ENCODE peak calls at places on chromosomes 2 and 18, in seven cellular contexts. One of them, this sample, is unnamed.

GRCh38 chr2:233387667-233388528 is 33.6 kb downstream of the DGKD start:
- DNase-seq in pancreas: peak
- DNase-seq in activated effector memory CD4-positive, alpha-beta T cell treated with Interleukin-2 at 50 U/mL for 16 hours: no peak
- DNase-seq in fibroblast of mammary gland: peak
- DNase-seq in stimulated activated CD4-positive, alpha-beta T cell treated with anti-CD3 and anti-CD28 coated beads, Interleukin-12 subunit alpha, Interleukin-12 subunit beta, amount 100 ng/mL, for 24 hours: no peak
- DNase-seq in GM20000: no peak
- DNase-seq in tibial artery: peak
- DNase-seq in this sample: peak

GRCh38 chr2:158509928-158510797 is 53.4 kb downstream of the PKP4 start:
- DNase-seq in pancreas: no peak
- DNase-seq in activated effector memory CD4-positive, alpha-beta T cell treated with Interleukin-2 at 50 U/mL for 16 hours: no peak
- DNase-seq in fibroblast of mammary gland: peak
- DNase-seq in stimulated activated CD4-positive, alpha-beta T cell treated with anti-CD3 and anti-CD28 coated beads, Interleukin-12 subunit alpha, Interleukin-12 subunit beta, amount 100 ng/mL, for 24 hours: no peak
- DNase-seq in GM20000: no peak
- DNase-seq in tibial artery: no peak
- DNase-seq in this sample: peak

GRCh38 chr2:86785456-86785855 is 5.3 kb downstream of the CD8A start:
- DNase-seq in pancreas: no peak
- DNase-seq in activated effector memory CD4-positive, alpha-beta T cell treated with Interleukin-2 at 50 U/mL for 16 hours: no peak
- DNase-seq in fibroblast of mammary gland: no peak
- DNase-seq in stimulated activated CD4-positive, alpha-beta T cell treated with anti-CD3 and anti-CD28 coated beads, Interleukin-12 subunit alpha, Interleukin-12 subunit beta, amount 100 ng/mL, for 24 hours: no peak
- DNase-seq in GM20000: no peak
- DNase-seq in tibial artery: no peak
- DNase-seq in this sample: no peak

GRCh38 chr2:159078443-159078842 is 110.0 kb downstream of the TANC1 start:
- DNase-seq in pancreas: no peak
- DNase-seq in activated effector memory CD4-positive, alpha-beta T cell treated with Interleukin-2 at 50 U/mL for 16 hours: no peak
- DNase-seq in fibroblast of mammary gland: no peak
- DNase-seq in stimulated activated CD4-positive, alpha-beta T cell treated with anti-CD3 and anti-CD28 coated beads, Interleukin-12 subunit alpha, Interleukin-12 subunit beta, amount 100 ng/mL, for 24 hours: no peak
- DNase-seq in GM20000: no peak
- DNase-seq in tibial artery: no peak
- DNase-seq in this sample: no peak

GRCh38 chr2:54836477-54836876 is 113.0 kb downstream of the EML6 start:
- DNase-seq in pancreas: no peak
- DNase-seq in activated effector memory CD4-positive, alpha-beta T cell treated with Interleukin-2 at 50 U/mL for 16 hours: no peak
- DNase-seq in fibroblast of mammary gland: no peak
- DNase-seq in stimulated activated CD4-positive, alpha-beta T cell treated with anti-CD3 and anti-CD28 coated beads, Interleukin-12 subunit alpha, Interleukin-12 subunit beta, amount 100 ng/mL, for 24 hours: no peak
- DNase-seq in GM20000: no peak
- DNase-seq in tibial artery: no peak
- DNase-seq in this sample: no peak

GRCh38 chr18:21134895-21135294 is 23.3 kb upstream of the ROCK1 start:
- DNase-seq in pancreas: no peak
- DNase-seq in activated effector memory CD4-positive, alpha-beta T cell treated with Interleukin-2 at 50 U/mL for 16 hours: no peak
- DNase-seq in fibroblast of mammary gland: peak
- DNase-seq in stimulated activated CD4-positive, alpha-beta T cell treated with anti-CD3 and anti-CD28 coated beads, Interleukin-12 subunit alpha, Interleukin-12 subunit beta, amount 100 ng/mL, for 24 hours: no peak
- DNase-seq in GM20000: peak
- DNase-seq in tibial artery: no peak
- DNase-seq in this sample: peak

GRCh38 chr2:20728114-20728758 is 61.3 kb downstream of the GDF7 start:
- DNase-seq in pancreas: no peak
- DNase-seq in activated effector memory CD4-positive, alpha-beta T cell treated with Interleukin-2 at 50 U/mL for 16 hours: no peak
- DNase-seq in fibroblast of mammary gland: no peak
- DNase-seq in stimulated activated CD4-positive, alpha-beta T cell treated with anti-CD3 and anti-CD28 coated beads, Interleukin-12 subunit alpha, Interleukin-12 subunit beta, amount 100 ng/mL, for 24 hours: no peak
- DNase-seq in GM20000: no peak
- DNase-seq in tibial artery: no peak
- DNase-seq in this sample: peak

GRCh38 chr18:13410471-13410870 is 191.9 kb downstream of the LDLRAD4 start:
- DNase-seq in pancreas: no peak
- DNase-seq in activated effector memory CD4-positive, alpha-beta T cell treated with Interleukin-2 at 50 U/mL for 16 hours: no peak
- DNase-seq in fibroblast of mammary gland: no peak
- DNase-seq in stimulated activated CD4-positive, alpha-beta T cell treated with anti-CD3 and anti-CD28 coated beads, Interleukin-12 subunit alpha, Interleukin-12 subunit beta, amount 100 ng/mL, for 24 hours: no peak
- DNase-seq in GM20000: no peak
- DNase-seq in tibial artery: no peak
- DNase-seq in this sample: no peak

GRCh38 chr2:31078579-31079105 is 59.6 kb downstream of the GALNT14 start:
- DNase-seq in pancreas: no peak
- DNase-seq in activated effector memory CD4-positive, alpha-beta T cell treated with Interleukin-2 at 50 U/mL for 16 hours: no peak
- DNase-seq in fibroblast of mammary gland: no peak
- DNase-seq in stimulated activated CD4-positive, alpha-beta T cell treated with anti-CD3 and anti-CD28 coated beads, Interleukin-12 subunit alpha, Interleukin-12 subunit beta, amount 100 ng/mL, for 24 hours: no peak
- DNase-seq in GM20000: no peak
- DNase-seq in tibial artery: no peak
- DNase-seq in this sample: no peak

GRCh38 chr2:137302957-137303356 is 537.6 kb downstream of the THSD7B start:
- DNase-seq in pancreas: no peak
- DNase-seq in activated effector memory CD4-positive, alpha-beta T cell treated with Interleukin-2 at 50 U/mL for 16 hours: no peak
- DNase-seq in fibroblast of mammary gland: no peak
- DNase-seq in stimulated activated CD4-positive, alpha-beta T cell treated with anti-CD3 and anti-CD28 coated beads, Interleukin-12 subunit alpha, Interleukin-12 subunit beta, amount 100 ng/mL, for 24 hours: no peak
- DNase-seq in GM20000: no peak
- DNase-seq in tibial artery: no peak
- DNase-seq in this sample: no peak

GRCh38 chr2:120109186-120110061 is 96.5 kb downstream of the EPB41L5 start:
- DNase-seq in pancreas: no peak
- DNase-seq in activated effector memory CD4-positive, alpha-beta T cell treated with Interleukin-2 at 50 U/mL for 16 hours: no peak
- DNase-seq in fibroblast of mammary gland: peak
- DNase-seq in stimulated activated CD4-positive, alpha-beta T cell treated with anti-CD3 and anti-CD28 coated beads, Interleukin-12 subunit alpha, Interleukin-12 subunit beta, amount 100 ng/mL, for 24 hours: no peak
- DNase-seq in GM20000: peak
- DNase-seq in tibial artery: no peak
- DNase-seq in this sample: peak

GRCh38 chr2:233369897-233370758 is 15.8 kb downstream of the DGKD start:
- DNase-seq in pancreas: no peak
- DNase-seq in activated effector memory CD4-positive, alpha-beta T cell treated with Interleukin-2 at 50 U/mL for 16 hours: no peak
- DNase-seq in fibroblast of mammary gland: no peak
- DNase-seq in stimulated activated CD4-positive, alpha-beta T cell treated with anti-CD3 and anti-CD28 coated beads, Interleukin-12 subunit alpha, Interleukin-12 subunit beta, amount 100 ng/mL, for 24 hours: no peak
- DNase-seq in GM20000: no peak
- DNase-seq in tibial artery: no peak
- DNase-seq in this sample: no peak

GRCh38 chr2:102141915-102142828 is at the start of gene IL1R1:
- DNase-seq in pancreas: peak
- DNase-seq in activated effector memory CD4-positive, alpha-beta T cell treated with Interleukin-2 at 50 U/mL for 16 hours: no peak
- DNase-seq in fibroblast of mammary gland: peak
- DNase-seq in stimulated activated CD4-positive, alpha-beta T cell treated with anti-CD3 and anti-CD28 coated beads, Interleukin-12 subunit alpha, Interleukin-12 subunit beta, amount 100 ng/mL, for 24 hours: no peak
- DNase-seq in GM20000: peak
- DNase-seq in tibial artery: peak
- DNase-seq in this sample: peak

GRCh38 chr2:68916226-68916625 is 36.5 kb downstream of the GKN2 start:
- DNase-seq in pancreas: no peak
- DNase-seq in activated effector memory CD4-positive, alpha-beta T cell treated with Interleukin-2 at 50 U/mL for 16 hours: no peak
- DNase-seq in fibroblast of mammary gland: no peak
- DNase-seq in stimulated activated CD4-positive, alpha-beta T cell treated with anti-CD3 and anti-CD28 coated beads, Interleukin-12 subunit alpha, Interleukin-12 subunit beta, amount 100 ng/mL, for 24 hours: no peak
- DNase-seq in GM20000: no peak
- DNase-seq in tibial artery: no peak
- DNase-seq in this sample: no peak

GRCh38 chr2:74373189-74373588 is 6.9 kb downstream of the DCTN1 start:
- DNase-seq in pancreas: no peak
- DNase-seq in activated effector memory CD4-positive, alpha-beta T cell treated with Interleukin-2 at 50 U/mL for 16 hours: no peak
- DNase-seq in fibroblast of mammary gland: peak
- DNase-seq in stimulated activated CD4-positive, alpha-beta T cell treated with anti-CD3 and anti-CD28 coated beads, Interleukin-12 subunit alpha, Interleukin-12 subunit beta, amount 100 ng/mL, for 24 hours: no peak
- DNase-seq in GM20000: no peak
- DNase-seq in tibial artery: no peak
- DNase-seq in this sample: no peak

GRCh38 chr2:217293046-217293445 is 433.2 kb upstream of the TNP1 start:
- DNase-seq in pancreas: no peak
- DNase-seq in activated effector memory CD4-positive, alpha-beta T cell treated with Interleukin-2 at 50 U/mL for 16 hours: no peak
- DNase-seq in fibroblast of mammary gland: no peak
- DNase-seq in stimulated activated CD4-positive, alpha-beta T cell treated with anti-CD3 and anti-CD28 coated beads, Interleukin-12 subunit alpha, Interleukin-12 subunit beta, amount 100 ng/mL, for 24 hours: no peak
- DNase-seq in GM20000: no peak
- DNase-seq in tibial artery: no peak
- DNase-seq in this sample: no peak

GRCh38 chr2:42901076-42901645 is 108.8 kb upstream of the HAAO start:
- DNase-seq in pancreas: no peak
- DNase-seq in activated effector memory CD4-positive, alpha-beta T cell treated with Interleukin-2 at 50 U/mL for 16 hours: no peak
- DNase-seq in fibroblast of mammary gland: peak
- DNase-seq in stimulated activated CD4-positive, alpha-beta T cell treated with anti-CD3 and anti-CD28 coated beads, Interleukin-12 subunit alpha, Interleukin-12 subunit beta, amount 100 ng/mL, for 24 hours: no peak
- DNase-seq in GM20000: no peak
- DNase-seq in tibial artery: no peak
- DNase-seq in this sample: peak

GRCh38 chr18:10530852-10531251 is 5.0 kb downstream of the NAPG start:
- DNase-seq in pancreas: no peak
- DNase-seq in activated effector memory CD4-positive, alpha-beta T cell treated with Interleukin-2 at 50 U/mL for 16 hours: no peak
- DNase-seq in fibroblast of mammary gland: peak
- DNase-seq in stimulated activated CD4-positive, alpha-beta T cell treated with anti-CD3 and anti-CD28 coated beads, Interleukin-12 subunit alpha, Interleukin-12 subunit beta, amount 100 ng/mL, for 24 hours: no peak
- DNase-seq in GM20000: no peak
- DNase-seq in tibial artery: no peak
- DNase-seq in this sample: no peak

GRCh38 chr2:126882736-126883660 is 15.7 kb upstream of the TEX51 start:
- DNase-seq in pancreas: no peak
- DNase-seq in activated effector memory CD4-positive, alpha-beta T cell treated with Interleukin-2 at 50 U/mL for 16 hours: no peak
- DNase-seq in fibroblast of mammary gland: no peak
- DNase-seq in stimulated activated CD4-positive, alpha-beta T cell treated with anti-CD3 and anti-CD28 coated beads, Interleukin-12 subunit alpha, Interleukin-12 subunit beta, amount 100 ng/mL, for 24 hours: no peak
- DNase-seq in GM20000: no peak
- DNase-seq in tibial artery: peak
- DNase-seq in this sample: no peak

GRCh38 chr18:31309115-31309514 is 8.8 kb upstream of the DSG1 start:
- DNase-seq in pancreas: no peak
- DNase-seq in activated effector memory CD4-positive, alpha-beta T cell treated with Interleukin-2 at 50 U/mL for 16 hours: no peak
- DNase-seq in fibroblast of mammary gland: no peak
- DNase-seq in stimulated activated CD4-positive, alpha-beta T cell treated with anti-CD3 and anti-CD28 coated beads, Interleukin-12 subunit alpha, Interleukin-12 subunit beta, amount 100 ng/mL, for 24 hours: no peak
- DNase-seq in GM20000: no peak
- DNase-seq in tibial artery: no peak
- DNase-seq in this sample: no peak

GRCh38 chr2:101699191-101699938 is 1.9 kb downstream of the MAP4K4 start:
- DNase-seq in pancreas: no peak
- DNase-seq in activated effector memory CD4-positive, alpha-beta T cell treated with Interleukin-2 at 50 U/mL for 16 hours: no peak
- DNase-seq in fibroblast of mammary gland: peak
- DNase-seq in stimulated activated CD4-positive, alpha-beta T cell treated with anti-CD3 and anti-CD28 coated beads, Interleukin-12 subunit alpha, Interleukin-12 subunit beta, amount 100 ng/mL, for 24 hours: no peak
- DNase-seq in GM20000: no peak
- DNase-seq in tibial artery: no peak
- DNase-seq in this sample: peak

GRCh38 chr2:158718851-158719250 is 76.3 kb upstream of the DAPL1 start:
- DNase-seq in pancreas: no peak
- DNase-seq in activated effector memory CD4-positive, alpha-beta T cell treated with Interleukin-2 at 50 U/mL for 16 hours: no peak
- DNase-seq in fibroblast of mammary gland: no peak
- DNase-seq in stimulated activated CD4-positive, alpha-beta T cell treated with anti-CD3 and anti-CD28 coated beads, Interleukin-12 subunit alpha, Interleukin-12 subunit beta, amount 100 ng/mL, for 24 hours: no peak
- DNase-seq in GM20000: no peak
- DNase-seq in tibial artery: no peak
- DNase-seq in this sample: peak

GRCh38 chr2:64637000-64637628 is 16.6 kb downstream of the SERTAD2 start:
- DNase-seq in pancreas: no peak
- DNase-seq in activated effector memory CD4-positive, alpha-beta T cell treated with Interleukin-2 at 50 U/mL for 16 hours: no peak
- DNase-seq in fibroblast of mammary gland: no peak
- DNase-seq in stimulated activated CD4-positive, alpha-beta T cell treated with anti-CD3 and anti-CD28 coated beads, Interleukin-12 subunit alpha, Interleukin-12 subunit beta, amount 100 ng/mL, for 24 hours: no peak
- DNase-seq in GM20000: peak
- DNase-seq in tibial artery: no peak
- DNase-seq in this sample: no peak

GRCh38 chr2:56763683-56764082 is 579.9 kb downstream of the CCDC85A start:
- DNase-seq in pancreas: no peak
- DNase-seq in activated effector memory CD4-positive, alpha-beta T cell treated with Interleukin-2 at 50 U/mL for 16 hours: no peak
- DNase-seq in fibroblast of mammary gland: no peak
- DNase-seq in stimulated activated CD4-positive, alpha-beta T cell treated with anti-CD3 and anti-CD28 coated beads, Interleukin-12 subunit alpha, Interleukin-12 subunit beta, amount 100 ng/mL, for 24 hours: no peak
- DNase-seq in GM20000: no peak
- DNase-seq in tibial artery: no peak
- DNase-seq in this sample: no peak

GRCh38 chr2:237182422-237183123 is 96.9 kb downstream of the COPS8 start:
- DNase-seq in pancreas: no peak
- DNase-seq in activated effector memory CD4-positive, alpha-beta T cell treated with Interleukin-2 at 50 U/mL for 16 hours: no peak
- DNase-seq in fibroblast of mammary gland: peak
- DNase-seq in stimulated activated CD4-positive, alpha-beta T cell treated with anti-CD3 and anti-CD28 coated beads, Interleukin-12 subunit alpha, Interleukin-12 subunit beta, amount 100 ng/mL, for 24 hours: no peak
- DNase-seq in GM20000: no peak
- DNase-seq in tibial artery: no peak
- DNase-seq in this sample: no peak

GRCh38 chr2:42881732-42882131 is 89.3 kb upstream of the HAAO start:
- DNase-seq in pancreas: no peak
- DNase-seq in activated effector memory CD4-positive, alpha-beta T cell treated with Interleukin-2 at 50 U/mL for 16 hours: no peak
- DNase-seq in fibroblast of mammary gland: peak
- DNase-seq in stimulated activated CD4-positive, alpha-beta T cell treated with anti-CD3 and anti-CD28 coated beads, Interleukin-12 subunit alpha, Interleukin-12 subunit beta, amount 100 ng/mL, for 24 hours: no peak
- DNase-seq in GM20000: no peak
- DNase-seq in tibial artery: no peak
- DNase-seq in this sample: peak

GRCh38 chr2:119178811-119179601 is 20.5 kb upstream of the C1QL2 start:
- DNase-seq in pancreas: no peak
- DNase-seq in activated effector memory CD4-positive, alpha-beta T cell treated with Interleukin-2 at 50 U/mL for 16 hours: no peak
- DNase-seq in fibroblast of mammary gland: no peak
- DNase-seq in stimulated activated CD4-positive, alpha-beta T cell treated with anti-CD3 and anti-CD28 coated beads, Interleukin-12 subunit alpha, Interleukin-12 subunit beta, amount 100 ng/mL, for 24 hours: no peak
- DNase-seq in GM20000: no peak
- DNase-seq in tibial artery: no peak
- DNase-seq in this sample: no peak

GRCh38 chr2:32946314-32947075 is at the start of gene LTBP1:
- DNase-seq in pancreas: peak
- DNase-seq in activated effector memory CD4-positive, alpha-beta T cell treated with Interleukin-2 at 50 U/mL for 16 hours: peak
- DNase-seq in fibroblast of mammary gland: peak
- DNase-seq in stimulated activated CD4-positive, alpha-beta T cell treated with anti-CD3 and anti-CD28 coated beads, Interleukin-12 subunit alpha, Interleukin-12 subunit beta, amount 100 ng/mL, for 24 hours: peak
- DNase-seq in GM20000: peak
- DNase-seq in tibial artery: peak
- DNase-seq in this sample: peak

GRCh38 chr2:237455764-237456163 is 31.3 kb upstream of the MLPH start:
- DNase-seq in pancreas: no peak
- DNase-seq in activated effector memory CD4-positive, alpha-beta T cell treated with Interleukin-2 at 50 U/mL for 16 hours: no peak
- DNase-seq in fibroblast of mammary gland: no peak
- DNase-seq in stimulated activated CD4-positive, alpha-beta T cell treated with anti-CD3 and anti-CD28 coated beads, Interleukin-12 subunit alpha, Interleukin-12 subunit beta, amount 100 ng/mL, for 24 hours: no peak
- DNase-seq in GM20000: no peak
- DNase-seq in tibial artery: no peak
- DNase-seq in this sample: no peak

GRCh38 chr2:45083175-45083574 is 73.9 kb upstream of the SIX2 start:
- DNase-seq in pancreas: no peak
- DNase-seq in activated effector memory CD4-positive, alpha-beta T cell treated with Interleukin-2 at 50 U/mL for 16 hours: no peak
- DNase-seq in fibroblast of mammary gland: peak
- DNase-seq in stimulated activated CD4-positive, alpha-beta T cell treated with anti-CD3 and anti-CD28 coated beads, Interleukin-12 subunit alpha, Interleukin-12 subunit beta, amount 100 ng/mL, for 24 hours: no peak
- DNase-seq in GM20000: no peak
- DNase-seq in tibial artery: no peak
- DNase-seq in this sample: no peak

GRCh38 chr2:137857871-137858270 is 106.4 kb upstream of the HNMT start:
- DNase-seq in pancreas: no peak
- DNase-seq in activated effector memory CD4-positive, alpha-beta T cell treated with Interleukin-2 at 50 U/mL for 16 hours: no peak
- DNase-seq in fibroblast of mammary gland: no peak
- DNase-seq in stimulated activated CD4-positive, alpha-beta T cell treated with anti-CD3 and anti-CD28 coated beads, Interleukin-12 subunit alpha, Interleukin-12 subunit beta, amount 100 ng/mL, for 24 hours: no peak
- DNase-seq in GM20000: no peak
- DNase-seq in tibial artery: no peak
- DNase-seq in this sample: no peak

GRCh38 chr2:82501217-82501616 is 1957.9 kb downstream of the SUCLG1 start:
- DNase-seq in pancreas: no peak
- DNase-seq in activated effector memory CD4-positive, alpha-beta T cell treated with Interleukin-2 at 50 U/mL for 16 hours: no peak
- DNase-seq in fibroblast of mammary gland: no peak
- DNase-seq in stimulated activated CD4-positive, alpha-beta T cell treated with anti-CD3 and anti-CD28 coated beads, Interleukin-12 subunit alpha, Interleukin-12 subunit beta, amount 100 ng/mL, for 24 hours: no peak
- DNase-seq in GM20000: no peak
- DNase-seq in tibial artery: no peak
- DNase-seq in this sample: no peak

This sample was measured in endothelial cell of umbilical vein.